ENCODE peak calls at places on chromosomes 12 and 14, in nine cellular contexts. M is H1, S is HAP-1, C is heart right ventricle, D is transverse colon, T is breast epithelium, Q is Panc1, R is cardiac muscle cell, O is tibial artery. U is an unnamed sample. For H3K4me1, H3K27me3 and H3K36me3, the result is how much of the 10 kb centered on the place peaks cover.

GRCh38 chr12:1473418-1473817 is 121.0 kb downstream of the FBXL14 start:
- DNase-seq in M (no peak), S (no peak), C (peak), D (peak), T (peak), Q (no peak), R (no peak), O (no peak), U (no peak)

GRCh38 chr12:11630046-11630706 is 19.3 kb upstream of the ETV6 start:
- DNase-seq in M (peak), S (peak), C (no peak), D (no peak), T (no peak), Q (no peak), R (peak), O (no peak), U (no peak)

GRCh38 chr14:39025810-39026627 is 77.0 kb downstream of the SEC23A start:
- DNase-seq in M (no peak), S (no peak), C (no peak), D (no peak), T (no peak), Q (no peak), R (no peak), O (no peak), U (no peak)

GRCh38 chr14:39467889-39468524 is 35.8 kb upstream of the FBXO33 start:
- DNase-seq in M (peak), S (peak), C (no peak), D (no peak), T (no peak), Q (peak), R (peak), O (no peak), U (no peak)

GRCh38 chr12:1126089-1126488 is 135.1 kb downstream of the ERC1 start:
- DNase-seq in M (no peak), S (no peak), C (no peak), D (no peak), T (no peak), Q (no peak), R (no peak), O (no peak), U (no peak)

GRCh38 chr14:80930836-80931389 is 10.6 kb downstream of the CEP128 start:
- DNase-seq in M (no peak), S (no peak), C (no peak), D (peak), T (no peak), Q (no peak), R (no peak), O (no peak), U (no peak)

GRCh38 chr12:17076335-17076734 is 470.4 kb upstream of the LMO3 start:
- DNase-seq in M (no peak), S (peak), C (no peak), D (no peak), T (no peak), Q (no peak), R (no peak), O (no peak), U (no peak)

GRCh38 chr12:29640589-29641345 is 143.0 kb downstream of the TMTC1 start:
- DNase-seq in M (no peak), S (peak), C (peak), D (no peak), T (no peak), Q (no peak), R (no peak), O (peak), U (no peak)

GRCh38 chr12:130357729-130358330 is 20.1 kb downstream of the PIWIL1 start:
- DNase-seq in M (no peak), S (no peak), C (no peak), D (no peak), T (no peak), Q (no peak), R (no peak), O (no peak), U (no peak)

GRCh38 chr14:52272375-52272774 is 4.9 kb downstream of the PTGDR start:
- DNase-seq in M (peak), S (peak), C (no peak), D (peak), T (no peak), Q (no peak), R (peak), O (no peak), U (no peak)

GRCh38 chr12:77837876-77838291 is 7.2 kb downstream of the NAV3 start:
- DNase-seq in M (no peak), S (peak), C (peak), D (no peak), T (no peak), Q (no peak), R (no peak), O (no peak), U (no peak)

GRCh38 chr12:113066806-113067400 is 10.4 kb downstream of the DTX1 start:
- DNase-seq in M (no peak), S (no peak), C (no peak), D (no peak), T (no peak), Q (no peak), R (no peak), O (no peak), U (no peak)

GRCh38 chr12:27014859-27015729 is 910 bp upstream of the TM7SF3 start:
- DNase-seq in M (no peak), S (no peak), C (no peak), D (no peak), T (no peak), Q (no peak), R (no peak), O (no peak), U (no peak)

GRCh38 chr12:45327823-45328383 is 112.0 kb downstream of the ANO6 start:
- DNase-seq in M (no peak), S (no peak), C (no peak), D (no peak), T (no peak), Q (no peak), R (no peak), O (no peak), U (no peak)

GRCh38 chr12:70798016-70798768 is 122.3 kb downstream of the PTPRR start:
- DNase-seq in M (no peak), S (no peak), C (no peak), D (no peak), T (no peak), Q (no peak), R (no peak), O (no peak), U (no peak)

GRCh38 chr14:75391953-75392352 is 35.9 kb upstream of the JDP2 start:
- DNase-seq in M (no peak), S (no peak), C (no peak), D (no peak), T (no peak), Q (no peak), R (no peak), O (no peak), U (no peak)

GRCh38 chr12:132367401-132367851 is 38.0 kb upstream of the GALNT9 start:
- DNase-seq in M (no peak), S (no peak), C (no peak), D (no peak), T (no peak), Q (no peak), R (no peak), O (no peak), U (peak)

GRCh38 chr14:75399819-75400678 is 27.8 kb upstream of the JDP2 start:
- DNase-seq in M (no peak), S (no peak), C (peak), D (peak), T (peak), Q (no peak), R (no peak), O (peak), U (peak)

GRCh38 chr14:22070119-22070982 is 396.7 kb upstream of the OR4E1 start:
- DNase-seq in M (peak), S (no peak), C (peak), D (peak), T (no peak), Q (no peak), R (peak), O (no peak), U (no peak)

GRCh38 chr14:53608369-53608768 is 348.3 kb downstream of the BMP4 start:
- DNase-seq in M (no peak), S (no peak), C (no peak), D (peak), T (no peak), Q (no peak), R (no peak), O (no peak), U (peak)

GRCh38 chr14:79915411-79915810 is 295.9 kb downstream of the DIO2 start:
- DNase-seq in M (no peak), S (no peak), C (no peak), D (no peak), T (no peak), Q (no peak), R (no peak), O (no peak), U (no peak)

DNA sequence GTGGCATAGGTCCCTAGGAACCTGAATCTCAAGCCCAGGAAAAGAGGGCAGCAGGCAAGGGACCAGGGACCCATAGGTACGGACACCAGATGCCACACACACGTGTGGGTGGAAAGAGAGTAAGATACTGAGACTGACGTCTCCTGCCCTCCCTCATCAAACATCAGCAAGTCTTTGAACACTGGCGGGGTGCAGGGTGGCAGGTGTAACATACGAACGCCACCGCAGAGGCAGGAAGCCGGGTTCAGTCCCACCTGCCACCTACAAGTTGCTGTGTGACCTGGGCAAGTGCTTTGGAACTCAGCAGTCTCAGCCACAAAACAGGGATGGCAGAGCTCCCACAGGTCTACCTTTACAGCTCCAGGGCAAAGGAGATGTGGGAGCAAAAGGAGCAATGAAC is 11.1 kb downstream of the ACTN1 start:
- DNase-seq in M (no peak), S (no peak), C (no peak), D (no peak), T (no peak), Q (no peak), R (no peak), O (no peak), U (no peak)
- H3K4me1 ChIP-seq in M (under half), S (under half), C (half or more), D (half or more), T (half or more), Q (half or more), R (half or more), O (half or more), U (half or more)

GRCh38 chr14:37587881-37588666 is 7.0 kb downstream of the FOXA1 start:
- DNase-seq in M (peak), S (peak), C (no peak), D (no peak), T (no peak), Q (no peak), R (peak), O (no peak), U (no peak)

GRCh38 chr14:37586783-37587428 is 8.1 kb downstream of the FOXA1 start:
- DNase-seq in M (no peak), S (no peak), C (no peak), D (no peak), T (no peak), Q (no peak), R (no peak), O (no peak), U (no peak)

GRCh38 chr14:37585971-37586759 is 8.9 kb downstream of the FOXA1 start:
- DNase-seq in M (no peak), S (no peak), C (no peak), D (no peak), T (no peak), Q (no peak), R (no peak), O (no peak), U (no peak)

GRCh38 chr14:37588667-37588955 is 6.4 kb downstream of the FOXA1 start:
- DNase-seq in M (no peak), S (no peak), C (no peak), D (peak), T (no peak), Q (no peak), R (no peak), O (no peak), U (no peak)

DNA sequence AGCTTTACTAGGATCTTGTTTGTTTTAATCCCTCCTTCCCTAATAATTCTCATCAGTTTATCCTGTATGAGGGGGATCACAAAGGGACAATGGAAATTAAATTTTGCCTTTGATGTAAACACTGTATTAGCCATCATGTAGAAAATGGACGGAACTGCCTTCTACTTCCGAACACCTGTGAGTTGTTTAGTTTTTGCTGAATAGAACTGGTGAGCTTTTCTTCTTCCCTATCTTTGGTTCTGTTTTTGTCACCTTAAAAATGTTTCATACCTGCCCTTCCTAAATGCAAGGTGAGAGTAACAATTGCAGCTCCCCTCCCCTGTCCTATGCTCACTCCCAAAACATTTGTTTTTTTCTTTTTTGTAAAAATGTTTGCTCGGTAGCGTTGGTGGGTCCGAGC is 7.6 kb downstream of the FOXA1 start:
- DNase-seq in M (no peak), S (no peak), C (no peak), D (no peak), T (no peak), Q (no peak), R (no peak), O (no peak), U (no peak)
- H3K27me3 ChIP-seq in M (half or more), S (under half), C (half or more), D (half or more), T (under half), Q (under half), R (half or more), O (under half), U (under half)

GRCh38 chr14:93940437-93940836 is 13.3 kb downstream of the FAM181A start:
- DNase-seq in M (no peak), S (no peak), C (no peak), D (no peak), T (no peak), Q (no peak), R (no peak), O (no peak), U (no peak)
- H3K36me3 ChIP-seq in M (under half), S (under half), C (under half), D (under half), T (under half), Q (under half), R (half or more), O (half or more), U (under half)

GRCh38 chr12:118274066-118274465 is 98.6 kb downstream of the TAOK3 start:
- DNase-seq in M (no peak), S (no peak), C (no peak), D (no peak), T (no peak), Q (no peak), R (no peak), O (no peak), U (no peak)

GRCh38 chr12:118271199-118271598 is 101.5 kb downstream of the TAOK3 start:
- DNase-seq in M (no peak), S (no peak), C (no peak), D (no peak), T (no peak), Q (no peak), R (no peak), O (no peak), U (no peak)

DNA sequence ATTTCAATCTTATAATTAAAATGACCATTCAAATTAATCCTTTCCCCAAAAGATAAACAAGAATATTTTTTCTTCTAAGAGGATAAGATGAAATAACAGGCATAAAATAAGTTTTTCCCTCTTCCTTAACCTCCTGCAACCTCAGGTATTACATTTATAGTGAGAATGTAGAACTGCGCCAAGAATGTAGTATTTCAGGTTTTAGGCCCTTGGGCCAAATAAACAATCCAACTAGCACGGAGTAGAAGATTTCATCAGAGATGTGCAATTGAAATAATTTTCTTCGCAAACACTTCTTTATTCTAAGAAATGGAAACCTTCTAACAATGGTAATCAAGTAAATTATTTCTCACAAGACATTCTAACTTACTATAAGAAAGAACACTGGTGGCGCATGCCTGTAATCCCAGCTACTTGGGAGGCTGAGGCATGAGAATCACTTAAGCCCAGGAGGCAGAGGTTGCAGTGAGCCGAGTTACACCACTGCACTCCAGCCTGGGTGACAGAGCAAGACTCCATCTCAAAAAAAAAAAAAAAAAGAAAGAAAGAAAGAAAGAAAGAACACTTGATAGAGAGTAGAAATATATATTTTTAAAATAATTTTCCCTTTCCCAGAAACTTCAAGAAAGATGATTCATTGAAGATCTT is 100.8 kb downstream of the TAOK3 start:
- DNase-seq in M (no peak), S (no peak), C (no peak), D (no peak), T (peak), Q (no peak), R (no peak), O (no peak), U (no peak)
- H3K4me1 ChIP-seq in M (under half), S (under half), C (under half), D (under half), T (under half), Q (under half), R (under half), O (under half), U (under half)

DNA sequence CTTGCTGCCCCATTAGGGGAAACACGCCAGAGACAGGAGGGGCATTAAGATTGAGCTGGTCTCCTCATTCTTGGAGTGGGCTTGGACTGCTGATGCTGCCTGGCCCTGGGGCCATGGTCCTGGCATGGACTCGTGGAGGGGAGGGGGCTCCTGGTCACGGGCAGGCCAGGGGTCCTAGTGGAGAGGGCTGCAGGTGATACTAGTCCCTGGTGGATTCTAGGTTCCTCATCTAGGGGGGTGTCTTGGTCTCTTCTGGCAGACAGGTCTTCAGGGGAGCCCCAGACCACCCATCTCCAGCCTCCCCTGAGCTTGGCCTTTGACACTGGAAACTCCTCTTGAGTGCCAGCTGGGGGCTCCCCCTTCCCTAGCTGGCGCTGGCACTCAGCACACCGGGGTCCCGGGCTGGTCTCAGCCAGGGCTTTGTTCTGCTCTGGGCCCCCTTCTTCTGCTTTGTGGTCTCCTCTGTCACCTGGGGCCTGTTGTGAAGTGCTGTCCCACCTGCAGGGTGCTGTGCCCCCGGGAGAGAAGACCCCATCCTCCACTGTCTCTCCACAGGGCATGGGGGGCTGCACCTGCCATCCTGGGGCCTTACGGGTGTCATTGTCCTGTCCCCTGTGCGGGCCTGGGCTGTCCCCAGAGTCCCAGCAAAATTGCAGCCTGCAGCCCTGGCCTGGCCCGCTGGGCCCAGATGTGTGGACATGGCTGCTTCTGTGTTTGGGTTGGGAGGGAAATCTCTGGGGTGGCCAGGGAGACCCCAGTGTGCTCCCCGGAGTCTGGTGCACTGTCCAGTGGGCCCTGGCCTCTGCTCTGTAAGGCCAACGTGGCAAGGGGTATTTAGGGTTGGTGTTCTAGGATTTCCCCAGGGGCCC is 2.3 kb downstream of the KIF26A start:
- DNase-seq in M (peak), S (peak), C (peak), D (no peak), T (no peak), Q (no peak), R (no peak), O (peak), U (peak)
- H3K27me3 ChIP-seq in M (under half), S (under half), C (under half), D (under half), T (under half), Q (under half), R (under half), O (under half), U (half or more)

GRCh38 chr12:53300187-53300586 is 692 bp downstream of the MYG1 start:
- DNase-seq in M (no peak), S (peak), C (no peak), D (no peak), T (no peak), Q (no peak), R (peak), O (no peak), U (no peak)

GRCh38 chr12:53299454-53300180 is at the start of gene MYG1:
- DNase-seq in M (peak), S (peak), C (peak), D (peak), T (peak), Q (peak), R (peak), O (peak), U (peak)

GRCh38 chr12:53306826-53307225 is 7.3 kb downstream of the MYG1 start:
- DNase-seq in M (no peak), S (no peak), C (no peak), D (no peak), T (no peak), Q (no peak), R (no peak), O (no peak), U (no peak)

GRCh38 chr12:53299101-53299453 is 418 bp upstream of the MYG1 start:
- DNase-seq in M (no peak), S (no peak), C (no peak), D (no peak), T (no peak), Q (no peak), R (no peak), O (no peak), U (no peak)

DNA sequence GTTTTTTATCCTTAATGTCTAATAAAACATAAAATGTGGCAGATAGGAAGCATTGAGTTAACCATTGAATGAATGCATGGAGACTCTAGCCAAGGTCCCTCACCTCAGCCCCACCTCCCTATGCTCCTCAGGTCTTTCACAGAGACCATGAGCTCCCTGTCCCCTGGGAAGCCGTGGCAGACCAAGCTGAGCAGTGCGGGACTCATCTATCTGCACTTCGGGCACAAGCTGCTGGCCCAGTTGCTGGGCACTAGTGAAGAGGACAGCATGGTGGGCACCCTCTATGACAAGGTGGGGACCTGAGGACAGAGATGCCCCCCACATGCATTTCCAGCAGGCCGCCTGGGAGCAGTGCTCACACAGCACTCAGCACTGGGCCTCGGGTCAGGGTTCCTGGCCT is 3.4 kb downstream of the MYG1 start:
- DNase-seq in M (no peak), S (no peak), C (no peak), D (no peak), T (no peak), Q (no peak), R (no peak), O (no peak), U (no peak)
- H3K36me3 ChIP-seq in M (under half), S (half or more), C (under half), D (under half), T (under half), Q (under half), R (under half), O (half or more), U (half or more)